ENCODE peak calls at places on chromosomes 12 and 14, in seven cellular contexts. One of them, this sample, is unnamed.

GRCh38 chr12:66235626-66236281 is 46.7 kb downstream of the IRAK3 start:
- DNase-seq in H1: no peak
- DNase-seq in SK-N-SH: peak
- DNase-seq in GM12878: no peak
- DNase-seq in HCT116: no peak
- DNase-seq in K562: no peak
- DNase-seq in HepG2: no peak
- DNase-seq in this sample: no peak

GRCh38 chr12:102869571-102869970 is 47.5 kb downstream of the PAH start:
- DNase-seq in SK-N-SH: no peak
- DNase-seq in HepG2: no peak
- DNase-seq in GM12878: no peak
- DNase-seq in HCT116: no peak
- DNase-seq in K562: no peak
- DNase-seq in H1: no peak
- DNase-seq in this sample: no peak

GRCh38 chr14:99260652-99261551 is 11.1 kb downstream of the BCL11B start:
- DNase-seq in HepG2: no peak
- DNase-seq in SK-N-SH: no peak
- DNase-seq in H1: no peak
- DNase-seq in HCT116: no peak
- DNase-seq in GM12878: no peak
- DNase-seq in K562: no peak
- DNase-seq in this sample: no peak

GRCh38 chr14:81834308-81834707 is 300.7 kb upstream of the SEL1L start:
- DNase-seq in HepG2: no peak
- DNase-seq in GM12878: no peak
- DNase-seq in HCT116: no peak
- DNase-seq in SK-N-SH: no peak
- DNase-seq in K562: no peak
- DNase-seq in H1: no peak
- DNase-seq in this sample: no peak

GRCh38 chr14:103074699-103075341 is 9.2 kb upstream of the LBHD2 start:
- DNase-seq in K562: peak
- DNase-seq in GM12878: no peak
- DNase-seq in HCT116: no peak
- DNase-seq in HepG2: peak
- DNase-seq in SK-N-SH: peak
- DNase-seq in H1: no peak
- DNase-seq in this sample: no peak

GRCh38 chr12:82797480-82797879 is 110.8 kb downstream of the TMTC2 start:
- DNase-seq in K562: no peak
- DNase-seq in GM12878: no peak
- DNase-seq in HepG2: no peak
- DNase-seq in H1: no peak
- DNase-seq in SK-N-SH: peak
- DNase-seq in HCT116: no peak
- DNase-seq in this sample: no peak

GRCh38 chr12:67455236-67455635 is 186.1 kb downstream of the CAND1 start:
- DNase-seq in SK-N-SH: no peak
- DNase-seq in HepG2: no peak
- DNase-seq in K562: no peak
- DNase-seq in HCT116: no peak
- DNase-seq in H1: no peak
- DNase-seq in GM12878: no peak
- DNase-seq in this sample: no peak

GRCh38 chr12:103725398-103725797 is 115.6 kb downstream of the NT5DC3 start:
- DNase-seq in HCT116: no peak
- DNase-seq in HepG2: no peak
- DNase-seq in K562: no peak
- DNase-seq in SK-N-SH: no peak
- DNase-seq in H1: no peak
- DNase-seq in GM12878: no peak
- DNase-seq in this sample: no peak

GRCh38 chr14:77299776-77300175 is 20.9 kb downstream of the POMT2 start:
- DNase-seq in H1: no peak
- DNase-seq in HCT116: no peak
- DNase-seq in K562: no peak
- DNase-seq in GM12878: no peak
- DNase-seq in SK-N-SH: no peak
- DNase-seq in HepG2: no peak
- DNase-seq in this sample: no peak

GRCh38 chr12:101920906-101921305 is 43.5 kb downstream of the DRAM1 start:
- DNase-seq in SK-N-SH: no peak
- DNase-seq in GM12878: no peak
- DNase-seq in HepG2: no peak
- DNase-seq in K562: no peak
- DNase-seq in H1: no peak
- DNase-seq in HCT116: no peak
- DNase-seq in this sample: no peak

GRCh38 chr14:79841433-79841832 is 369.9 kb downstream of the DIO2 start:
- DNase-seq in GM12878: no peak
- DNase-seq in K562: no peak
- DNase-seq in HepG2: no peak
- DNase-seq in H1: no peak
- DNase-seq in HCT116: no peak
- DNase-seq in SK-N-SH: no peak
- DNase-seq in this sample: no peak

GRCh38 chr12:126811401-126811800 is 1455.6 kb upstream of the TMEM132C start:
- DNase-seq in GM12878: no peak
- DNase-seq in SK-N-SH: no peak
- DNase-seq in H1: no peak
- DNase-seq in HCT116: no peak
- DNase-seq in K562: no peak
- DNase-seq in HepG2: no peak
- DNase-seq in this sample: no peak

GRCh38 chr12:117361905-117362304 is 479 bp upstream of the NOS1 start:
- DNase-seq in H1: no peak
- DNase-seq in HepG2: no peak
- DNase-seq in GM12878: no peak
- DNase-seq in K562: no peak
- DNase-seq in HCT116: no peak
- DNase-seq in SK-N-SH: peak
- DNase-seq in this sample: no peak

GRCh38 chr12:58465418-58465817 is 454.9 kb downstream of the LRIG3 start:
- DNase-seq in GM12878: no peak
- DNase-seq in HCT116: no peak
- DNase-seq in SK-N-SH: no peak
- DNase-seq in H1: no peak
- DNase-seq in HepG2: no peak
- DNase-seq in K562: no peak
- DNase-seq in this sample: no peak

GRCh38 chr14:46053221-46053620 is 598.4 kb downstream of the RPL10L start:
- DNase-seq in K562: no peak
- DNase-seq in SK-N-SH: no peak
- DNase-seq in GM12878: no peak
- DNase-seq in H1: no peak
- DNase-seq in HCT116: no peak
- DNase-seq in HepG2: no peak
- DNase-seq in this sample: no peak

GRCh38 chr12:24839268-24839791 is 109.6 kb downstream of the BCAT1 start:
- DNase-seq in GM12878: peak
- DNase-seq in HCT116: no peak
- DNase-seq in SK-N-SH: no peak
- DNase-seq in HepG2: no peak
- DNase-seq in H1: no peak
- DNase-seq in K562: no peak
- DNase-seq in this sample: no peak

GRCh38 chr12:131132118-131132892 is 178.6 kb downstream of the ADGRD1 start:
- DNase-seq in K562: peak
- DNase-seq in H1: peak
- DNase-seq in SK-N-SH: peak
- DNase-seq in GM12878: no peak
- DNase-seq in HCT116: peak
- DNase-seq in HepG2: peak
- DNase-seq in this sample: peak

GRCh38 chr12:18158774-18159557 is 69.0 kb upstream of the RERGL start:
- DNase-seq in GM12878: no peak
- DNase-seq in HCT116: no peak
- DNase-seq in K562: peak
- DNase-seq in HepG2: peak
- DNase-seq in H1: no peak
- DNase-seq in SK-N-SH: peak
- DNase-seq in this sample: peak

GRCh38 chr14:68157971-68158371 is 338.4 kb downstream of the RAD51B start:
- DNase-seq in K562: no peak
- DNase-seq in H1: no peak
- DNase-seq in HCT116: no peak
- DNase-seq in GM12878: no peak
- DNase-seq in SK-N-SH: no peak
- DNase-seq in HepG2: no peak
- DNase-seq in this sample: no peak

GRCh38 chr14:77707355-77707723 is 484 bp downstream of the ALKBH1 start:
- DNase-seq in GM12878: no peak
- DNase-seq in HepG2: peak
- DNase-seq in H1: no peak
- DNase-seq in K562: peak
- DNase-seq in HCT116: no peak
- DNase-seq in SK-N-SH: peak
- DNase-seq in this sample: peak

GRCh38 chr12:7628401-7628961 is 37.2 kb downstream of the APOBEC1 start:
- DNase-seq in K562: no peak
- DNase-seq in H1: no peak
- DNase-seq in HCT116: no peak
- DNase-seq in HepG2: no peak
- DNase-seq in GM12878: no peak
- DNase-seq in SK-N-SH: no peak
- DNase-seq in this sample: no peak

GRCh38 chr14:44820230-44820964 is 141.3 kb downstream of the KLHL28 start:
- DNase-seq in K562: no peak
- DNase-seq in SK-N-SH: no peak
- DNase-seq in HepG2: no peak
- DNase-seq in HCT116: no peak
- DNase-seq in H1: no peak
- DNase-seq in GM12878: no peak
- DNase-seq in this sample: no peak

GRCh38 chr12:1884651-1885050 is 33.8 kb downstream of the CACNA2D4 start:
- DNase-seq in HCT116: no peak
- DNase-seq in H1: no peak
- DNase-seq in K562: no peak
- DNase-seq in HepG2: no peak
- DNase-seq in GM12878: no peak
- DNase-seq in SK-N-SH: no peak
- DNase-seq in this sample: no peak

GRCh38 chr12:118035194-118036041 is 18.9 kb downstream of the RFC5 start:
- DNase-seq in HCT116: no peak
- DNase-seq in SK-N-SH: peak
- DNase-seq in GM12878: peak
- DNase-seq in K562: no peak
- DNase-seq in HepG2: no peak
- DNase-seq in H1: no peak
- DNase-seq in this sample: peak

GRCh38 chr14:25121342-25122129 is 71.6 kb upstream of the STXBP6 start:
- DNase-seq in K562: no peak
- DNase-seq in GM12878: no peak
- DNase-seq in HCT116: no peak
- DNase-seq in HepG2: peak
- DNase-seq in H1: no peak
- DNase-seq in SK-N-SH: no peak
- DNase-seq in this sample: peak

DNA sequence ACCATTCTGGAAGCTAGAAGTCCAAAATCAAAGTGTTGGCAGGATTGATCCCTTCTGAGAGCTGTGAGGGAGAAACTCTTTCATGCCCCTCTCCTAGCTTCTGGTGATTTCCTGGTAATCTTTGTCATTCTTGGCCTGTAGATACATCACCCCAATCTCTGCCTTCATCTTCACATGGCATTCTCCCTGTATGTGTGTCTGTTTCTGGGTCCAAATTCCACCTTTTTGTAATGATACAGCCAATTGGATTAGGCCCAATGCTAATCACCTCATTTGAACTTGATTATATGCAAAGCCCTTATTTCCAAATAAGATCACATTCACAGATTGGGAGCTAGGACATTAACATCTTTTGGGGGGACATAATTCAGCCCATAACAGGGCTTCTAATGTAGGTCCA is 76.9 kb upstream of the MBIP start:
- DNase-seq in GM12878: no peak
- DNase-seq in HCT116: no peak
- DNase-seq in H1: no peak
- DNase-seq in HepG2: no peak
- DNase-seq in K562: no peak
- DNase-seq in SK-N-SH: no peak
- DNase-seq in this sample: no peak
- TF ChIP-seq JUND in GM12878: no peak
- TF ChIP-seq JUND in HCT116: no peak
- TF ChIP-seq JUND in H1: no peak
- TF ChIP-seq JUND in HepG2: no peak
- TF ChIP-seq JUND in K562: no peak
- TF ChIP-seq JUND in SK-N-SH: no peak
- TF ChIP-seq JUND in this sample: no peak

DNA sequence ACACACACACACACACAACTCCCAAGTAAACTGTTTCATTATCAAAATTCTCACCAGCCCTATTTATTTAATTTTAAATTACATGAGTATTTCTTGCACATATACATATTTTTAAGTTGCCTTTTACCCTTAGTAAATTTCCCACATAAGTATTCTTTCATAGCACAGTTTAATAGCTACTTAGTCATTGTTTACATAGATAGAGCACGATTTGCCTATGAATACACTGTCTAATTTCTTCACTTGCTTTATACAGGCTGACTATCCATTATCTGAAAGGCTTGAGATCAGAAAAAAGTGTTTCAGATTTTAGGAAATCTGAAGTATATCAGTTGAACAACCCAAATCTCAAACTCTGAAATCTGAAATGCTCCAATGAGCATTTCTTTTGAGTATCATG is 30.9 kb downstream of the NIN start:
- DNase-seq in GM12878: no peak
- DNase-seq in HepG2: no peak
- DNase-seq in SK-N-SH: no peak
- DNase-seq in H1: no peak
- DNase-seq in HCT116: no peak
- DNase-seq in K562: no peak
- DNase-seq in this sample: no peak
- TF ChIP-seq JUND in GM12878: no peak
- TF ChIP-seq JUND in HepG2: no peak
- TF ChIP-seq JUND in SK-N-SH: no peak
- TF ChIP-seq JUND in H1: no peak
- TF ChIP-seq JUND in HCT116: no peak
- TF ChIP-seq JUND in K562: no peak
- TF ChIP-seq JUND in this sample: no peak

GRCh38 chr12:114902665-114903393 is 218.9 kb upstream of the TBX3 start:
- DNase-seq in GM12878: no peak
- DNase-seq in HCT116: no peak
- DNase-seq in H1: no peak
- DNase-seq in SK-N-SH: no peak
- DNase-seq in HepG2: peak
- DNase-seq in K562: no peak
- DNase-seq in this sample: no peak
- TF ChIP-seq JUND in GM12878: no peak
- TF ChIP-seq JUND in HCT116: no peak
- TF ChIP-seq JUND in H1: no peak
- TF ChIP-seq JUND in SK-N-SH: no peak
- TF ChIP-seq JUND in HepG2: no peak
- TF ChIP-seq JUND in K562: no peak
- TF ChIP-seq JUND in this sample: no peak

DNA sequence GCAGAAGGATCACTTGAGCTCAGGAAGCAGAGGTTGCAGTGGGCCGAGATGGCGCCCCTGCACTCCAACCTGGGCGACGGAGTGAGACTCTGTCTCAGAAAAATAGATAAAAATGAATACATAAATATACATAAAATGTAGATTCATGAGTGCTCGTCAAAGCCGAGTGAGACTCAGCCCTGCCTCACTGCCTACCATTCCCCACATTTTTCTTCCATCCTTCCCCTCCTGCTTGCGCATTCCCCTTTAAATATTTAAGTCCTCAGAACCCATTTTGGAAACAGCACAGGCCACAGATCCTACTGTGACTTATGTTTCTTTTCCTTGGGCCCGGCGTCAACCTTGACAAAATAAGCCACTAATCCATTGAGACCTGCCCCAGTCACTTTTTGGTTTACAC is 31.9 kb upstream of the AACS start:
- DNase-seq in K562: no peak
- DNase-seq in HCT116: no peak
- DNase-seq in SK-N-SH: no peak
- DNase-seq in HepG2: no peak
- DNase-seq in GM12878: no peak
- DNase-seq in H1: no peak
- DNase-seq in this sample: no peak
- TF ChIP-seq JUND in K562: no peak
- TF ChIP-seq JUND in HCT116: no peak
- TF ChIP-seq JUND in SK-N-SH: no peak
- TF ChIP-seq JUND in HepG2: no peak
- TF ChIP-seq JUND in GM12878: no peak
- TF ChIP-seq JUND in H1: no peak
- TF ChIP-seq JUND in this sample: no peak

This sample was measured in T47D.